ENCODE peak calls at places on chromosomes 5 and 9, in ten cellular contexts. One of them, this sample, is unnamed.

GRCh38 chr5:79112703-79113058 is 1.1 kb downstream of the BHMT start:
- DNase-seq in AG04450: no peak
- DNase-seq in cardiac muscle cell: no peak
- DNase-seq in NB4: no peak
- DNase-seq in GM06990: no peak
- DNase-seq in heart right ventricle: no peak
- DNase-seq in heart left ventricle: no peak
- DNase-seq in transverse colon: no peak
- DNase-seq in spleen: no peak
- DNase-seq in IMR-90: no peak
- DNase-seq in this sample: no peak

GRCh38 chr9:134877541-134877940 is 3.1 kb upstream of the FCN2 start:
- DNase-seq in heart right ventricle: no peak
- DNase-seq in IMR-90: no peak
- DNase-seq in NB4: no peak
- DNase-seq in cardiac muscle cell: no peak
- DNase-seq in GM06990: no peak
- DNase-seq in transverse colon: no peak
- DNase-seq in AG04450: no peak
- DNase-seq in heart left ventricle: no peak
- DNase-seq in spleen: no peak
- DNase-seq in this sample: no peak

GRCh38 chr5:16776611-16777251 is 159.4 kb downstream of the MYO10 start:
- DNase-seq in spleen: no peak
- DNase-seq in heart left ventricle: peak
- DNase-seq in transverse colon: no peak
- DNase-seq in AG04450: no peak
- DNase-seq in GM06990: no peak
- DNase-seq in IMR-90: no peak
- DNase-seq in cardiac muscle cell: no peak
- DNase-seq in heart right ventricle: peak
- DNase-seq in NB4: no peak
- DNase-seq in this sample: no peak

GRCh38 chr5:41637869-41638268 is 127.5 kb upstream of the PLCXD3 start:
- DNase-seq in cardiac muscle cell: no peak
- DNase-seq in NB4: peak
- DNase-seq in heart right ventricle: no peak
- DNase-seq in transverse colon: no peak
- DNase-seq in GM06990: no peak
- DNase-seq in heart left ventricle: no peak
- DNase-seq in AG04450: no peak
- DNase-seq in IMR-90: no peak
- DNase-seq in spleen: no peak
- DNase-seq in this sample: no peak

GRCh38 chr5:142006363-142007236 is 6.2 kb downstream of the GNPDA1 start:
- DNase-seq in cardiac muscle cell: no peak
- DNase-seq in heart right ventricle: no peak
- DNase-seq in transverse colon: no peak
- DNase-seq in NB4: peak
- DNase-seq in spleen: no peak
- DNase-seq in IMR-90: no peak
- DNase-seq in AG04450: no peak
- DNase-seq in GM06990: no peak
- DNase-seq in heart left ventricle: no peak
- DNase-seq in this sample: no peak

GRCh38 chr5:142316051-142316450 is 8.8 kb downstream of the SPRY4 start:
- DNase-seq in IMR-90: peak
- DNase-seq in spleen: no peak
- DNase-seq in AG04450: no peak
- DNase-seq in heart left ventricle: no peak
- DNase-seq in NB4: no peak
- DNase-seq in heart right ventricle: peak
- DNase-seq in transverse colon: no peak
- DNase-seq in cardiac muscle cell: peak
- DNase-seq in GM06990: no peak
- DNase-seq in this sample: no peak

GRCh38 chr9:109035684-109036423 is 22.6 kb upstream of the CTNNAL1 start:
- DNase-seq in cardiac muscle cell: peak
- DNase-seq in heart left ventricle: peak
- DNase-seq in NB4: no peak
- DNase-seq in transverse colon: no peak
- DNase-seq in IMR-90: peak
- DNase-seq in AG04450: peak
- DNase-seq in spleen: no peak
- DNase-seq in GM06990: no peak
- DNase-seq in heart right ventricle: peak
- DNase-seq in this sample: peak

GRCh38 chr5:155969510-155969909 is 357.5 kb upstream of the SGCD start:
- DNase-seq in transverse colon: no peak
- DNase-seq in GM06990: no peak
- DNase-seq in cardiac muscle cell: no peak
- DNase-seq in IMR-90: no peak
- DNase-seq in heart left ventricle: no peak
- DNase-seq in heart right ventricle: no peak
- DNase-seq in AG04450: no peak
- DNase-seq in spleen: no peak
- DNase-seq in NB4: no peak
- DNase-seq in this sample: no peak

GRCh38 chr5:91384671-91385430 is 1.7 kb upstream of the ARRDC3 start:
- DNase-seq in GM06990: peak
- DNase-seq in heart left ventricle: no peak
- DNase-seq in NB4: peak
- DNase-seq in spleen: no peak
- DNase-seq in AG04450: peak
- DNase-seq in transverse colon: peak
- DNase-seq in IMR-90: peak
- DNase-seq in cardiac muscle cell: peak
- DNase-seq in heart right ventricle: peak
- DNase-seq in this sample: peak

GRCh38 chr9:121984726-121985402 is 108.2 kb downstream of the TTLL11 start:
- DNase-seq in IMR-90: peak
- DNase-seq in transverse colon: no peak
- DNase-seq in spleen: no peak
- DNase-seq in cardiac muscle cell: peak
- DNase-seq in GM06990: no peak
- DNase-seq in heart right ventricle: no peak
- DNase-seq in AG04450: peak
- DNase-seq in NB4: no peak
- DNase-seq in heart left ventricle: no peak
- DNase-seq in this sample: no peak

GRCh38 chr5:99019812-99020697 is 91.2 kb upstream of the CHD1 start:
- DNase-seq in heart right ventricle: no peak
- DNase-seq in spleen: no peak
- DNase-seq in heart left ventricle: no peak
- DNase-seq in transverse colon: no peak
- DNase-seq in NB4: peak
- DNase-seq in IMR-90: peak
- DNase-seq in AG04450: peak
- DNase-seq in GM06990: no peak
- DNase-seq in cardiac muscle cell: peak
- DNase-seq in this sample: peak

GRCh38 chr5:143641549-143641955 is 170.4 kb upstream of the HMHB1 start:
- DNase-seq in transverse colon: no peak
- DNase-seq in heart left ventricle: no peak
- DNase-seq in spleen: no peak
- DNase-seq in cardiac muscle cell: no peak
- DNase-seq in IMR-90: peak
- DNase-seq in AG04450: peak
- DNase-seq in heart right ventricle: no peak
- DNase-seq in NB4: no peak
- DNase-seq in GM06990: peak
- DNase-seq in this sample: peak

GRCh38 chr5:178984145-178985072 is 10.7 kb downstream of the GRM6 start:
- DNase-seq in NB4: no peak
- DNase-seq in GM06990: no peak
- DNase-seq in IMR-90: no peak
- DNase-seq in cardiac muscle cell: no peak
- DNase-seq in heart right ventricle: no peak
- DNase-seq in heart left ventricle: no peak
- DNase-seq in AG04450: no peak
- DNase-seq in spleen: peak
- DNase-seq in transverse colon: no peak
- DNase-seq in this sample: no peak

DNA sequence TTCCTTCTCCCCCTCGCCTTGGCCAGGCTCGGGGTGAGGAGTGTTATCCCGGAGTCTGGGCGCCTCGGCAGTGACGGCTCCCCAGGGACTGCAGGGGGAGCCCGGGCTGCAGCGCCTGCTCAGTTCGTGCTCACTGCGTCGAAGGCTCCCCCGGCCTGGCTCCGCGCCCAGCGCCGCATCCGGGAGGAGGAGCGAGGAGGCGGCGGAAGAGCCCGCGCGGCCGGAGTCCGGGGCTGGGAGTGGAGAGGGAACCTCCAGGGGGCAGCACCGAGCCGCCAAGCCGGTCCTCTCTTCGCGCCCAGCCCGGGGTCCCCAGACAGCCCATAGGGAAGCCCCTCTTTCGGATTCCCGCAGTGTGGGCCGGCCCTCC is 1.3 kb upstream of the EGR1 start:
- DNase-seq in NB4: peak
- DNase-seq in IMR-90: peak
- DNase-seq in heart right ventricle: peak
- DNase-seq in heart left ventricle: peak
- DNase-seq in GM06990: peak
- DNase-seq in transverse colon: peak
- DNase-seq in cardiac muscle cell: peak
- DNase-seq in AG04450: peak
- DNase-seq in spleen: peak
- DNase-seq in this sample: peak
- H3K4me3 ChIP-seq in NB4: peak
- H3K4me3 ChIP-seq in IMR-90: peak
- H3K4me3 ChIP-seq in heart right ventricle: peak
- H3K4me3 ChIP-seq in heart left ventricle: peak
- H3K4me3 ChIP-seq in GM06990: peak
- H3K4me3 ChIP-seq in transverse colon: peak
- H3K4me3 ChIP-seq in cardiac muscle cell: peak
- H3K4me3 ChIP-seq in AG04450: peak
- H3K4me3 ChIP-seq in spleen: peak
- H3K4me3 ChIP-seq in this sample: peak

GRCh38 chr9:83714316-83714715 is 6.6 kb upstream of the UBQLN1 start:
- DNase-seq in cardiac muscle cell: no peak
- DNase-seq in GM06990: no peak
- DNase-seq in AG04450: no peak
- DNase-seq in heart right ventricle: no peak
- DNase-seq in transverse colon: no peak
- DNase-seq in heart left ventricle: no peak
- DNase-seq in NB4: peak
- DNase-seq in IMR-90: no peak
- DNase-seq in spleen: no peak
- DNase-seq in this sample: no peak
- TF ChIP-seq CTCF in cardiac muscle cell: peak
- TF ChIP-seq CTCF in GM06990: peak
- TF ChIP-seq CTCF in AG04450: peak
- TF ChIP-seq CTCF in heart right ventricle: peak
- TF ChIP-seq CTCF in transverse colon: peak
- TF ChIP-seq CTCF in heart left ventricle: no peak
- TF ChIP-seq CTCF in NB4: peak
- TF ChIP-seq CTCF in IMR-90: peak
- TF ChIP-seq CTCF in spleen: no peak
- TF ChIP-seq CTCF in this sample: peak

DNA sequence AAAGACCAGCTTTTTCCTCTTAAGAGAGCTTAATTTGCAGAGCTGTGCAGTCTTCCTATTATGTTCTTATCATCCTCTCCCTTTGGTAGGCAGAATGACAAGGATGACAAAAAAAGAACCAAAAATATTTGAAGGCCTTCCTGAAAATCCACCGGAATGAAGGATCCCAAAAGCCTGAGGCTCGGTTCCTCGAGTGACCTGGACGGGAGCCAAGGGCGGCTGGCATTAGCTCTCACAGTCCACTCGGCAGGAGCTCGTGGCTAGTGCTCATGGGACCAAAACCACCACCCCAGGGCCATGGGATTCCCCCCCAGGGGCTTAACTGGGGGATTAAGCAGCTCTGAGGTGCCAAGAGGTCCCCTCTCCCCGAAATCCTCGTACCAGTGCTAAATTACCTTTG is 645 bp upstream of the PDZD2 start:
- DNase-seq in GM06990: no peak
- DNase-seq in AG04450: no peak
- DNase-seq in NB4: no peak
- DNase-seq in cardiac muscle cell: peak
- DNase-seq in heart right ventricle: peak
- DNase-seq in transverse colon: no peak
- DNase-seq in heart left ventricle: no peak
- DNase-seq in IMR-90: no peak
- DNase-seq in spleen: no peak
- DNase-seq in this sample: no peak
- H3K4me3 ChIP-seq in GM06990: peak
- H3K4me3 ChIP-seq in AG04450: peak
- H3K4me3 ChIP-seq in NB4: peak
- H3K4me3 ChIP-seq in cardiac muscle cell: peak
- H3K4me3 ChIP-seq in heart right ventricle: peak
- H3K4me3 ChIP-seq in transverse colon: no peak
- H3K4me3 ChIP-seq in heart left ventricle: peak
- H3K4me3 ChIP-seq in IMR-90: no peak
- H3K4me3 ChIP-seq in spleen: peak
- H3K4me3 ChIP-seq in this sample: peak

DNA sequence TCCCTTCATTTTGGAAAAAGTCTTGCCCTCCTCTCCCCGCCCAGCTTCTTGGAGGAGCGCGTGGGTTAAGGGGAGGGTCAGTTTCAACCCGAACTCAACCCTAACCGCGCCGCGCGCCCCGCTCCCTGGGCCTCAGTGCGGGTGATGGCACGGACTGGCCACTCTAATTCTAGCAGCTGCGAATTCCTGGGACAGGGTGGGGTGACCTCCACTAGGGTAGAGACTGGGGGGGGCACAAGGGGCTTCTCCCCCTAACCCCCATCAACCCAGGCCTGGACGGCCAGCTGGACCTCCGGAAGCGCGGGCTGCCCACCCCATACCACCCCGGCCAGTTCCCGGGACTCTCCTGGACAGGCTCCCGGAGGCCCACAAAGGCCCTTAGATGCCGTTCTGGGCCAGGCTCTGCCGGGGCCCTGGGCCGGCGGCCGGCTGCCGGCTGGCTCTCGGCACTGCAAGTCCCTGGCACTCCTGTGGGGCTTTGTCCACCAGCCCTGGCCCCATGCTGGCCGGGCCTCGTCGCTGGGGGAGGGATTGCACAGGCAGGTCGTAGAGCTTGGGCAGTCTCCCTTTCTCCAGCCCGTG is 7.2 kb upstream of the PSD2 start:
- DNase-seq in NB4: no peak
- DNase-seq in spleen: no peak
- DNase-seq in heart left ventricle: no peak
- DNase-seq in AG04450: no peak
- DNase-seq in heart right ventricle: peak
- DNase-seq in cardiac muscle cell: no peak
- DNase-seq in GM06990: no peak
- DNase-seq in transverse colon: no peak
- DNase-seq in IMR-90: no peak
- DNase-seq in this sample: no peak
- TF ChIP-seq CTCF in NB4: no peak
- TF ChIP-seq CTCF in spleen: no peak
- TF ChIP-seq CTCF in heart left ventricle: no peak
- TF ChIP-seq CTCF in AG04450: no peak
- TF ChIP-seq CTCF in heart right ventricle: no peak
- TF ChIP-seq CTCF in cardiac muscle cell: no peak
- TF ChIP-seq CTCF in GM06990: no peak
- TF ChIP-seq CTCF in transverse colon: no peak
- TF ChIP-seq CTCF in IMR-90: no peak
- TF ChIP-seq CTCF in this sample: no peak

This sample was measured in HFF-Myc.